ENCODE peak calls at places on chromosome 11, in seven cellular contexts. One of them, this sample, is unnamed.

GRCh38 chr11:109859325-109859724 is 233.9 kb upstream of the ZC3H12C start:
- DNase-seq in breast epithelium: no peak
- DNase-seq in H9: no peak
- DNase-seq in small intestine: no peak
- DNase-seq in heart left ventricle: no peak
- DNase-seq in stomach: no peak
- DNase-seq in adrenal gland: peak
- DNase-seq in this sample: no peak

GRCh38 chr11:93720522-93720921 is 20.8 kb downstream of the TAF1D start:
- DNase-seq in breast epithelium: no peak
- DNase-seq in H9: no peak
- DNase-seq in small intestine: no peak
- DNase-seq in heart left ventricle: no peak
- DNase-seq in stomach: no peak
- DNase-seq in adrenal gland: no peak
- DNase-seq in this sample: no peak

GRCh38 chr11:114059984-114060401 is 482 bp downstream of the ZBTB16 start:
- DNase-seq in breast epithelium: no peak
- DNase-seq in H9: no peak
- DNase-seq in small intestine: peak
- DNase-seq in heart left ventricle: no peak
- DNase-seq in stomach: peak
- DNase-seq in adrenal gland: peak
- DNase-seq in this sample: peak

GRCh38 chr11:57303990-57304579 is 20.7 kb downstream of the TNKS1BP1 start:
- DNase-seq in breast epithelium: no peak
- DNase-seq in H9: no peak
- DNase-seq in small intestine: no peak
- DNase-seq in heart left ventricle: no peak
- DNase-seq in stomach: no peak
- DNase-seq in adrenal gland: peak
- DNase-seq in this sample: no peak

GRCh38 chr11:34192481-34193401 is 87.3 kb downstream of the NAT10 start:
- DNase-seq in breast epithelium: no peak
- DNase-seq in H9: no peak
- DNase-seq in small intestine: peak
- DNase-seq in heart left ventricle: peak
- DNase-seq in stomach: peak
- DNase-seq in adrenal gland: peak
- DNase-seq in this sample: no peak

GRCh38 chr11:45901646-45902045 is 5.4 kb downstream of the FREY1 start:
- DNase-seq in breast epithelium: no peak
- DNase-seq in H9: no peak
- DNase-seq in small intestine: no peak
- DNase-seq in heart left ventricle: no peak
- DNase-seq in stomach: no peak
- DNase-seq in adrenal gland: no peak
- DNase-seq in this sample: peak

GRCh38 chr11:5380740-5381342 is 2.8 kb upstream of the OR51M1 start:
- DNase-seq in breast epithelium: peak
- DNase-seq in H9: peak
- DNase-seq in small intestine: peak
- DNase-seq in heart left ventricle: peak
- DNase-seq in stomach: peak
- DNase-seq in adrenal gland: peak
- DNase-seq in this sample: no peak

GRCh38 chr11:65785329-65786007 is 1.4 kb upstream of the OVOL1 start:
- DNase-seq in breast epithelium: no peak
- DNase-seq in H9: peak
- DNase-seq in small intestine: no peak
- DNase-seq in heart left ventricle: no peak
- DNase-seq in stomach: no peak
- DNase-seq in adrenal gland: no peak
- DNase-seq in this sample: no peak

GRCh38 chr11:95245038-95245437 is 14.0 kb upstream of the SESN3 start:
- DNase-seq in breast epithelium: no peak
- DNase-seq in H9: no peak
- DNase-seq in small intestine: no peak
- DNase-seq in heart left ventricle: no peak
- DNase-seq in stomach: no peak
- DNase-seq in adrenal gland: no peak
- DNase-seq in this sample: no peak

GRCh38 chr11:45155058-45155551 is 8.7 kb downstream of the PRDM11 start:
- DNase-seq in breast epithelium: peak
- DNase-seq in H9: no peak
- DNase-seq in small intestine: no peak
- DNase-seq in heart left ventricle: no peak
- DNase-seq in stomach: peak
- DNase-seq in adrenal gland: peak
- DNase-seq in this sample: no peak

GRCh38 chr11:120027546-120028180 is 110.2 kb downstream of the TRIM29 start:
- DNase-seq in breast epithelium: no peak
- DNase-seq in H9: peak
- DNase-seq in small intestine: no peak
- DNase-seq in heart left ventricle: no peak
- DNase-seq in stomach: no peak
- DNase-seq in adrenal gland: no peak
- DNase-seq in this sample: no peak

GRCh38 chr11:35162795-35163194 is 23.8 kb downstream of the CD44 start:
- DNase-seq in breast epithelium: no peak
- DNase-seq in H9: no peak
- DNase-seq in small intestine: no peak
- DNase-seq in heart left ventricle: no peak
- DNase-seq in stomach: no peak
- DNase-seq in adrenal gland: no peak
- DNase-seq in this sample: no peak

GRCh38 chr11:32809313-32809712 is 14.9 kb upstream of the CCDC73 start:
- DNase-seq in breast epithelium: no peak
- DNase-seq in H9: peak
- DNase-seq in small intestine: peak
- DNase-seq in heart left ventricle: peak
- DNase-seq in stomach: peak
- DNase-seq in adrenal gland: peak
- DNase-seq in this sample: peak

GRCh38 chr11:87033561-87033960 is 4.2 kb upstream of the TMEM135 start:
- DNase-seq in breast epithelium: no peak
- DNase-seq in H9: no peak
- DNase-seq in small intestine: no peak
- DNase-seq in heart left ventricle: no peak
- DNase-seq in stomach: no peak
- DNase-seq in adrenal gland: no peak
- DNase-seq in this sample: no peak

GRCh38 chr11:101497292-101497691 is 86.5 kb downstream of the TRPC6 start:
- DNase-seq in breast epithelium: no peak
- DNase-seq in H9: no peak
- DNase-seq in small intestine: peak
- DNase-seq in heart left ventricle: no peak
- DNase-seq in stomach: no peak
- DNase-seq in adrenal gland: peak
- DNase-seq in this sample: no peak

GRCh38 chr11:134571301-134571700 is 159.3 kb upstream of the B3GAT1 start:
- DNase-seq in breast epithelium: no peak
- DNase-seq in H9: no peak
- DNase-seq in small intestine: no peak
- DNase-seq in heart left ventricle: no peak
- DNase-seq in stomach: no peak
- DNase-seq in adrenal gland: no peak
- DNase-seq in this sample: no peak

GRCh38 chr11:102345923-102346322 is 1.1 kb upstream of the BIRC2 start:
- DNase-seq in breast epithelium: no peak
- DNase-seq in H9: no peak
- DNase-seq in small intestine: no peak
- DNase-seq in heart left ventricle: no peak
- DNase-seq in stomach: no peak
- DNase-seq in adrenal gland: no peak
- DNase-seq in this sample: no peak

GRCh38 chr11:64971421-64972233 is at the start of gene MAJIN:
- DNase-seq in breast epithelium: peak
- DNase-seq in H9: peak
- DNase-seq in small intestine: peak
- DNase-seq in heart left ventricle: peak
- DNase-seq in stomach: peak
- DNase-seq in adrenal gland: peak
- DNase-seq in this sample: peak

GRCh38 chr11:113805640-113806039 is 26.0 kb downstream of the CLDN25 start:
- DNase-seq in breast epithelium: no peak
- DNase-seq in H9: no peak
- DNase-seq in small intestine: no peak
- DNase-seq in heart left ventricle: no peak
- DNase-seq in stomach: no peak
- DNase-seq in adrenal gland: no peak
- DNase-seq in this sample: no peak

GRCh38 chr11:71286701-71287643 is 34.6 kb upstream of the SHANK2 start:
- DNase-seq in breast epithelium: peak
- DNase-seq in H9: peak
- DNase-seq in small intestine: peak
- DNase-seq in heart left ventricle: no peak
- DNase-seq in stomach: peak
- DNase-seq in adrenal gland: peak
- DNase-seq in this sample: no peak

GRCh38 chr11:2378527-2379210 is 1.6 kb downstream of the CD81 start:
- DNase-seq in breast epithelium: no peak
- DNase-seq in H9: no peak
- DNase-seq in small intestine: no peak
- DNase-seq in heart left ventricle: peak
- DNase-seq in stomach: no peak
- DNase-seq in adrenal gland: no peak
- DNase-seq in this sample: no peak

GRCh38 chr11:66371627-66372415 is at the start of gene SLC29A2:
- DNase-seq in breast epithelium: peak
- DNase-seq in H9: peak
- DNase-seq in small intestine: peak
- DNase-seq in heart left ventricle: peak
- DNase-seq in stomach: peak
- DNase-seq in adrenal gland: peak
- DNase-seq in this sample: peak

GRCh38 chr11:115581871-115582639 is 77.8 kb upstream of the CADM1 start:
- DNase-seq in breast epithelium: no peak
- DNase-seq in H9: peak
- DNase-seq in small intestine: peak
- DNase-seq in heart left ventricle: no peak
- DNase-seq in stomach: no peak
- DNase-seq in adrenal gland: no peak
- DNase-seq in this sample: no peak

GRCh38 chr11:58530236-58530635 is 22.3 kb upstream of the OR5B21 start:
- DNase-seq in breast epithelium: no peak
- DNase-seq in H9: no peak
- DNase-seq in small intestine: no peak
- DNase-seq in heart left ventricle: no peak
- DNase-seq in stomach: no peak
- DNase-seq in adrenal gland: no peak
- DNase-seq in this sample: no peak

GRCh38 chr11:58524232-58525036 is 16.5 kb upstream of the OR5B21 start:
- DNase-seq in breast epithelium: peak
- DNase-seq in H9: peak
- DNase-seq in small intestine: peak
- DNase-seq in heart left ventricle: peak
- DNase-seq in stomach: peak
- DNase-seq in adrenal gland: peak
- DNase-seq in this sample: no peak

GRCh38 chr11:58527429-58527828 is 19.5 kb upstream of the OR5B21 start:
- DNase-seq in breast epithelium: no peak
- DNase-seq in H9: no peak
- DNase-seq in small intestine: no peak
- DNase-seq in heart left ventricle: no peak
- DNase-seq in stomach: no peak
- DNase-seq in adrenal gland: no peak
- DNase-seq in this sample: no peak

DNA sequence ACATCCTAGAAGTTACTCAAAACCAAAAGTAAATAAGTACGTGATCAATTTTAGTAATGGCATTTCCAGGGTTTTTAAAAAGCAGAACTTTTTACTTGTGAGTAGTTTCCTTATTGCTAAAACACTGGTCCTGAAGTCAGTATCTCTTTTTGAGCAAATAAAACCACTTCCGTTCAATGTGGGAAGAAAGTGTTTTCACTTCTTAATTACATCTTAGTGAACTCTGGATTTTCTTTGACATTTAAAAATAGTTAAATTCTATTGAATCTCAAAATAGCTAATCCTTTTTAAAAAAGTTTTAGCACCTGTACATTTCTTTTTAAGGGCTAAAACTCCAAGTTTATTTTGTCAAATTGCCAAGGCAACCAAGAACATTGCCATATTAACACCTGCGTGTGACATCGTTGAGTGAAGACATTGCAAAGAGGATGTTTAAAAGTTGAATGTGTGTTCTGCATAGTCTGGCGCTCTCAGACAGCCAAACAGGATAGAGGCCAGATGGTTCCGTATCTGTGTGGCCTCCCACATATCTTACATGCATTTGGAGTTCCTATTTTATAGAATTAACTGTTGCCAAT is 17.2 kb upstream of the OR5B21 start:
- DNase-seq in breast epithelium: no peak
- DNase-seq in H9: no peak
- DNase-seq in small intestine: peak
- DNase-seq in heart left ventricle: no peak
- DNase-seq in stomach: no peak
- DNase-seq in adrenal gland: no peak
- DNase-seq in this sample: no peak
- H3K27ac ChIP-seq in breast epithelium: no peak
- H3K27ac ChIP-seq in H9: no peak
- H3K27ac ChIP-seq in small intestine: no peak
- H3K27ac ChIP-seq in heart left ventricle: no peak
- H3K27ac ChIP-seq in stomach: peak
- H3K27ac ChIP-seq in adrenal gland: no peak
- H3K27ac ChIP-seq in this sample: no peak

GRCh38 chr11:7609015-7609414 is 64.3 kb downstream of the CYB5R2 start:
- DNase-seq in breast epithelium: no peak
- DNase-seq in H9: no peak
- DNase-seq in small intestine: no peak
- DNase-seq in heart left ventricle: no peak
- DNase-seq in stomach: no peak
- DNase-seq in adrenal gland: no peak
- DNase-seq in this sample: no peak
- H3K27ac ChIP-seq in breast epithelium: no peak
- H3K27ac ChIP-seq in H9: no peak
- H3K27ac ChIP-seq in small intestine: no peak
- H3K27ac ChIP-seq in heart left ventricle: no peak
- H3K27ac ChIP-seq in stomach: peak
- H3K27ac ChIP-seq in adrenal gland: no peak
- H3K27ac ChIP-seq in this sample: no peak

DNA sequence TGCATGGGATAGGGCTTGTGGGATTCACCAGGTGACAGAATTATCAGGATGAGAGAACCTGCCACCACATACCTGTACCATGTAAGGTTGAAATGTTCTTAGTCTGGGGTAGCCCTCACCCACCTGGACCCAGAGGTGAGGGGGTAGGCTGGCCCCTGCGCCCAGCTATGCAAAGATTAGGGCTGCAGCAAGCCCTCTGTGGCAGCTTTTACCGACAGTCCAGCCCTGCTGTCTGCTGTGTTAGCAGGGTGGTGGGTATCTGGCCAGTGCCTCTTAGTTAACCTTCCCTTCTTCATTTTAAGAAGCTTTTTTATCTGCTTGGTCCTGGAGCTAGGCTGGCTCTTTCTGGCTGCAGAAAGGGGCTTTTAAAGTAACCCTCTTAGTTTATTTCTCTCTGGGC is 13.9 kb downstream of the INSC start:
- DNase-seq in breast epithelium: no peak
- DNase-seq in H9: no peak
- DNase-seq in small intestine: no peak
- DNase-seq in heart left ventricle: no peak
- DNase-seq in stomach: no peak
- DNase-seq in adrenal gland: no peak
- DNase-seq in this sample: no peak
- H3K27ac ChIP-seq in breast epithelium: no peak
- H3K27ac ChIP-seq in H9: no peak
- H3K27ac ChIP-seq in small intestine: no peak
- H3K27ac ChIP-seq in heart left ventricle: no peak
- H3K27ac ChIP-seq in stomach: no peak
- H3K27ac ChIP-seq in adrenal gland: no peak
- H3K27ac ChIP-seq in this sample: no peak

GRCh38 chr11:128707671-128708070 is 13.8 kb downstream of the FLI1 start:
- DNase-seq in breast epithelium: no peak
- DNase-seq in H9: no peak
- DNase-seq in small intestine: no peak
- DNase-seq in heart left ventricle: no peak
- DNase-seq in stomach: no peak
- DNase-seq in adrenal gland: no peak
- DNase-seq in this sample: no peak
- H3K27ac ChIP-seq in breast epithelium: peak
- H3K27ac ChIP-seq in H9: no peak
- H3K27ac ChIP-seq in small intestine: no peak
- H3K27ac ChIP-seq in heart left ventricle: peak
- H3K27ac ChIP-seq in stomach: no peak
- H3K27ac ChIP-seq in adrenal gland: no peak
- H3K27ac ChIP-seq in this sample: no peak

This sample was measured in caudate nucleus.